ENCODE peak calls at places on chromosomes 5 and 9, in nine cellular contexts. One of them, this sample, is unnamed.
A peak's percentile ranks its signal among the peaks of the same experiment; 100 is the strongest.

GRCh38 chr9:98121096-98121495 is 2.1 kb upstream of the TRIM14 start:
- DNase-seq in fibroblast of gingiva: no peak
- DNase-seq in astrocyte of the spinal cord: no peak
- DNase-seq in pancreas: no peak
- DNase-seq in activated T-helper 1 cell treated with Interleukin-2 at 50 U/mL for 16 hours: no peak
- DNase-seq in germinal center: no peak
- DNase-seq in fibroblast of pulmonary artery: peak; percentile 38
- DNase-seq in kidney epithelial cell: no peak
- DNase-seq in cardiac fibroblast: peak; percentile 26
- DNase-seq in this sample: no peak

GRCh38 chr9:93288891-93289883 is 105.2 kb downstream of the WNK2 start:
- DNase-seq in activated T-helper 1 cell treated with Interleukin-2 at 50 U/mL for 16 hours: no peak
- DNase-seq in germinal center: no peak
- DNase-seq in fibroblast of pulmonary artery: peak; percentile 23
- DNase-seq in astrocyte of the spinal cord: no peak
- DNase-seq in pancreas: no peak
- DNase-seq in fibroblast of gingiva: peak; percentile 13
- DNase-seq in kidney epithelial cell: peak; percentile 76
- DNase-seq in cardiac fibroblast: peak; percentile 48
- DNase-seq in this sample: no peak

GRCh38 chr5:175867587-175868347 is 3.6 kb upstream of the CPLX2 start:
- DNase-seq in pancreas: no peak
- DNase-seq in fibroblast of pulmonary artery: no peak
- DNase-seq in kidney epithelial cell: no peak
- DNase-seq in astrocyte of the spinal cord: no peak
- DNase-seq in fibroblast of gingiva: no peak
- DNase-seq in germinal center: peak; percentile 15
- DNase-seq in activated T-helper 1 cell treated with Interleukin-2 at 50 U/mL for 16 hours: no peak
- DNase-seq in cardiac fibroblast: no peak
- DNase-seq in this sample: no peak

GRCh38 chr9:32395483-32396216 is 11.2 kb downstream of the ACO1 start:
- DNase-seq in kidney epithelial cell: peak; percentile 74
- DNase-seq in cardiac fibroblast: peak; percentile 98
- DNase-seq in germinal center: no peak
- DNase-seq in activated T-helper 1 cell treated with Interleukin-2 at 50 U/mL for 16 hours: no peak
- DNase-seq in fibroblast of gingiva: peak; percentile 94
- DNase-seq in astrocyte of the spinal cord: peak; percentile 88
- DNase-seq in pancreas: peak; percentile 34
- DNase-seq in fibroblast of pulmonary artery: peak; percentile 96
- DNase-seq in this sample: no peak

GRCh38 chr9:8558176-8558575 is 758.6 kb upstream of the DMAC1 start:
- DNase-seq in fibroblast of gingiva: peak; percentile 3
- DNase-seq in astrocyte of the spinal cord: peak; percentile 57
- DNase-seq in activated T-helper 1 cell treated with Interleukin-2 at 50 U/mL for 16 hours: no peak
- DNase-seq in cardiac fibroblast: peak; percentile 74
- DNase-seq in germinal center: no peak
- DNase-seq in kidney epithelial cell: peak; percentile 43
- DNase-seq in fibroblast of pulmonary artery: peak; percentile 36
- DNase-seq in pancreas: no peak
- DNase-seq in this sample: no peak

GRCh38 chr5:122400961-122401360 is 88.9 kb downstream of the SNCAIP start:
- DNase-seq in fibroblast of pulmonary artery: no peak
- DNase-seq in activated T-helper 1 cell treated with Interleukin-2 at 50 U/mL for 16 hours: no peak
- DNase-seq in kidney epithelial cell: no peak
- DNase-seq in pancreas: no peak
- DNase-seq in fibroblast of gingiva: peak; percentile 8
- DNase-seq in cardiac fibroblast: no peak
- DNase-seq in germinal center: no peak
- DNase-seq in astrocyte of the spinal cord: no peak
- DNase-seq in this sample: no peak

GRCh38 chr5:24245821-24246220 is 399.0 kb downstream of the CDH10 start:
- DNase-seq in fibroblast of pulmonary artery: no peak
- DNase-seq in activated T-helper 1 cell treated with Interleukin-2 at 50 U/mL for 16 hours: no peak
- DNase-seq in astrocyte of the spinal cord: no peak
- DNase-seq in cardiac fibroblast: no peak
- DNase-seq in kidney epithelial cell: no peak
- DNase-seq in pancreas: no peak
- DNase-seq in fibroblast of gingiva: no peak
- DNase-seq in germinal center: no peak
- DNase-seq in this sample: no peak

GRCh38 chr9:224540-225520 is 10.2 kb downstream of the DOCK8 start:
- DNase-seq in fibroblast of gingiva: no peak
- DNase-seq in cardiac fibroblast: peak; percentile 18
- DNase-seq in astrocyte of the spinal cord: no peak
- DNase-seq in fibroblast of pulmonary artery: peak; percentile 3
- DNase-seq in pancreas: no peak
- DNase-seq in germinal center: no peak
- DNase-seq in kidney epithelial cell: no peak
- DNase-seq in activated T-helper 1 cell treated with Interleukin-2 at 50 U/mL for 16 hours: no peak
- DNase-seq in this sample: no peak

GRCh38 chr9:99787552-99787951 is 34.1 kb upstream of the NR4A3 start:
- DNase-seq in cardiac fibroblast: no peak
- DNase-seq in fibroblast of pulmonary artery: no peak
- DNase-seq in fibroblast of gingiva: no peak
- DNase-seq in germinal center: no peak
- DNase-seq in activated T-helper 1 cell treated with Interleukin-2 at 50 U/mL for 16 hours: no peak
- DNase-seq in pancreas: no peak
- DNase-seq in kidney epithelial cell: no peak
- DNase-seq in astrocyte of the spinal cord: no peak
- DNase-seq in this sample: no peak

GRCh38 chr9:83965350-83966208 is 14.4 kb downstream of the HNRNPK start:
- DNase-seq in pancreas: no peak
- DNase-seq in fibroblast of gingiva: peak; percentile 52
- DNase-seq in kidney epithelial cell: no peak
- DNase-seq in cardiac fibroblast: no peak
- DNase-seq in germinal center: no peak
- DNase-seq in fibroblast of pulmonary artery: peak; percentile 45
- DNase-seq in astrocyte of the spinal cord: no peak
- DNase-seq in activated T-helper 1 cell treated with Interleukin-2 at 50 U/mL for 16 hours: no peak
- DNase-seq in this sample: no peak

GRCh38 chr9:137218754-137219271 is 3.2 kb downstream of the RNF208 start:
- DNase-seq in kidney epithelial cell: no peak
- DNase-seq in pancreas: peak; percentile 87
- DNase-seq in germinal center: no peak
- DNase-seq in activated T-helper 1 cell treated with Interleukin-2 at 50 U/mL for 16 hours: no peak
- DNase-seq in fibroblast of gingiva: no peak
- DNase-seq in fibroblast of pulmonary artery: peak; percentile 60
- DNase-seq in cardiac fibroblast: peak; percentile 52
- DNase-seq in astrocyte of the spinal cord: peak; percentile 31
- DNase-seq in this sample: no peak

GRCh38 chr9:127876764-127877562 is 512 bp downstream of the AK1 start:
- DNase-seq in germinal center: no peak
- DNase-seq in fibroblast of gingiva: no peak
- DNase-seq in activated T-helper 1 cell treated with Interleukin-2 at 50 U/mL for 16 hours: no peak
- DNase-seq in pancreas: no peak
- DNase-seq in kidney epithelial cell: no peak
- DNase-seq in astrocyte of the spinal cord: no peak
- DNase-seq in fibroblast of pulmonary artery: peak; percentile 20
- DNase-seq in cardiac fibroblast: no peak
- DNase-seq in this sample: no peak

GRCh38 chr9:121305269-121305994 is 37.5 kb downstream of the GSN start:
- DNase-seq in cardiac fibroblast: no peak
- DNase-seq in activated T-helper 1 cell treated with Interleukin-2 at 50 U/mL for 16 hours: no peak
- DNase-seq in fibroblast of gingiva: no peak
- DNase-seq in fibroblast of pulmonary artery: no peak
- DNase-seq in astrocyte of the spinal cord: no peak
- DNase-seq in germinal center: no peak
- DNase-seq in kidney epithelial cell: no peak
- DNase-seq in pancreas: no peak
- DNase-seq in this sample: no peak

GRCh38 chr5:43648499-43649124 is 45.6 kb downstream of the NNT start:
- DNase-seq in fibroblast of gingiva: peak; percentile 71
- DNase-seq in fibroblast of pulmonary artery: no peak
- DNase-seq in activated T-helper 1 cell treated with Interleukin-2 at 50 U/mL for 16 hours: no peak
- DNase-seq in kidney epithelial cell: no peak
- DNase-seq in cardiac fibroblast: peak; percentile 21
- DNase-seq in pancreas: no peak
- DNase-seq in astrocyte of the spinal cord: no peak
- DNase-seq in germinal center: no peak
- DNase-seq in this sample: no peak

GRCh38 chr5:169395136-169395535 is 94.2 kb upstream of the SLIT3 start:
- DNase-seq in astrocyte of the spinal cord: no peak
- DNase-seq in germinal center: no peak
- DNase-seq in cardiac fibroblast: peak; percentile 43
- DNase-seq in fibroblast of gingiva: peak; percentile 47
- DNase-seq in fibroblast of pulmonary artery: no peak
- DNase-seq in pancreas: no peak
- DNase-seq in kidney epithelial cell: no peak
- DNase-seq in activated T-helper 1 cell treated with Interleukin-2 at 50 U/mL for 16 hours: no peak
- DNase-seq in this sample: no peak

GRCh38 chr5:151413800-151414199 is 33.6 kb upstream of the SLC36A1 start:
- DNase-seq in fibroblast of pulmonary artery: no peak
- DNase-seq in germinal center: no peak
- DNase-seq in kidney epithelial cell: no peak
- DNase-seq in astrocyte of the spinal cord: no peak
- DNase-seq in pancreas: no peak
- DNase-seq in activated T-helper 1 cell treated with Interleukin-2 at 50 U/mL for 16 hours: no peak
- DNase-seq in cardiac fibroblast: no peak
- DNase-seq in fibroblast of gingiva: no peak
- DNase-seq in this sample: no peak

GRCh38 chr5:145960848-145961600 is 24.6 kb downstream of the SH3RF2 start:
- DNase-seq in fibroblast of pulmonary artery: no peak
- DNase-seq in fibroblast of gingiva: no peak
- DNase-seq in astrocyte of the spinal cord: no peak
- DNase-seq in germinal center: no peak
- DNase-seq in pancreas: no peak
- DNase-seq in cardiac fibroblast: no peak
- DNase-seq in activated T-helper 1 cell treated with Interleukin-2 at 50 U/mL for 16 hours: no peak
- DNase-seq in kidney epithelial cell: no peak
- DNase-seq in this sample: no peak

GRCh38 chr9:35102465-35102768 is 514 bp downstream of the STOML2 start:
- DNase-seq in germinal center: no peak
- DNase-seq in fibroblast of gingiva: no peak
- DNase-seq in kidney epithelial cell: no peak
- DNase-seq in activated T-helper 1 cell treated with Interleukin-2 at 50 U/mL for 16 hours: no peak
- DNase-seq in pancreas: no peak
- DNase-seq in cardiac fibroblast: peak; percentile 28
- DNase-seq in astrocyte of the spinal cord: peak; percentile 21
- DNase-seq in fibroblast of pulmonary artery: peak; percentile 10
- DNase-seq in this sample: no peak

GRCh38 chr9:137021979-137022619 is 5.9 kb downstream of the ABCA2 start:
- DNase-seq in fibroblast of gingiva: no peak
- DNase-seq in cardiac fibroblast: peak; percentile 76
- DNase-seq in kidney epithelial cell: no peak
- DNase-seq in germinal center: peak; percentile 63
- DNase-seq in fibroblast of pulmonary artery: peak; percentile 51
- DNase-seq in pancreas: no peak
- DNase-seq in activated T-helper 1 cell treated with Interleukin-2 at 50 U/mL for 16 hours: peak; percentile 49
- DNase-seq in astrocyte of the spinal cord: no peak
- DNase-seq in this sample: peak; percentile 70

GRCh38 chr5:150593996-150594395 is 46.5 kb upstream of the SYNPO start:
- DNase-seq in activated T-helper 1 cell treated with Interleukin-2 at 50 U/mL for 16 hours: no peak
- DNase-seq in astrocyte of the spinal cord: no peak
- DNase-seq in kidney epithelial cell: no peak
- DNase-seq in fibroblast of pulmonary artery: no peak
- DNase-seq in germinal center: no peak
- DNase-seq in pancreas: no peak
- DNase-seq in fibroblast of gingiva: no peak
- DNase-seq in cardiac fibroblast: no peak
- DNase-seq in this sample: no peak

GRCh38 chr5:44321176-44321575 is 68.0 kb downstream of the FGF10 start:
- DNase-seq in pancreas: no peak
- DNase-seq in cardiac fibroblast: no peak
- DNase-seq in kidney epithelial cell: no peak
- DNase-seq in fibroblast of gingiva: no peak
- DNase-seq in activated T-helper 1 cell treated with Interleukin-2 at 50 U/mL for 16 hours: no peak
- DNase-seq in germinal center: no peak
- DNase-seq in astrocyte of the spinal cord: no peak
- DNase-seq in fibroblast of pulmonary artery: no peak
- DNase-seq in this sample: no peak

GRCh38 chr9:80175286-80175906 is 603.6 kb downstream of the TLE4 start:
- DNase-seq in astrocyte of the spinal cord: peak; percentile 67
- DNase-seq in kidney epithelial cell: no peak
- DNase-seq in pancreas: no peak
- DNase-seq in fibroblast of gingiva: peak; percentile 46
- DNase-seq in activated T-helper 1 cell treated with Interleukin-2 at 50 U/mL for 16 hours: no peak
- DNase-seq in germinal center: peak; percentile 8
- DNase-seq in cardiac fibroblast: peak; percentile 72
- DNase-seq in fibroblast of pulmonary artery: peak; percentile 60
- DNase-seq in this sample: no peak

GRCh38 chr5:31895199-31895598 is 256.3 kb downstream of the PDZD2 start:
- DNase-seq in cardiac fibroblast: no peak
- DNase-seq in astrocyte of the spinal cord: no peak
- DNase-seq in kidney epithelial cell: no peak
- DNase-seq in fibroblast of gingiva: no peak
- DNase-seq in activated T-helper 1 cell treated with Interleukin-2 at 50 U/mL for 16 hours: no peak
- DNase-seq in fibroblast of pulmonary artery: no peak
- DNase-seq in pancreas: no peak
- DNase-seq in germinal center: no peak
- DNase-seq in this sample: no peak

GRCh38 chr9:121779381-121780117 is 128.1 kb downstream of the DAB2IP start:
- DNase-seq in fibroblast of gingiva: no peak
- DNase-seq in germinal center: no peak
- DNase-seq in kidney epithelial cell: no peak
- DNase-seq in pancreas: peak; percentile 6
- DNase-seq in cardiac fibroblast: no peak
- DNase-seq in activated T-helper 1 cell treated with Interleukin-2 at 50 U/mL for 16 hours: no peak
- DNase-seq in astrocyte of the spinal cord: peak; percentile 88
- DNase-seq in fibroblast of pulmonary artery: peak; percentile 25
- DNase-seq in this sample: no peak

GRCh38 chr5:120535900-120536299 is 71.8 kb downstream of the PRR16 start:
- DNase-seq in cardiac fibroblast: no peak
- DNase-seq in kidney epithelial cell: no peak
- DNase-seq in activated T-helper 1 cell treated with Interleukin-2 at 50 U/mL for 16 hours: no peak
- DNase-seq in germinal center: no peak
- DNase-seq in astrocyte of the spinal cord: no peak
- DNase-seq in fibroblast of pulmonary artery: no peak
- DNase-seq in pancreas: no peak
- DNase-seq in fibroblast of gingiva: no peak
- DNase-seq in this sample: no peak

This sample was measured in T-helper 22 cell.